ENCODE peak calls at places on chromosomes 16 and 17, in six cellular contexts. S, Y, C, J, P and A are unnamed samples.
A peak's percentile ranks its signal among the peaks of the same experiment; 100 is the strongest.

GRCh38 chr16:13139661-13140241 is 238.4 kb downstream of the SHISA9 start:
- DNase-seq in S (no peak), Y (no peak), C (no peak), J (no peak), P (no peak), A (no peak)

GRCh38 chr17:68420065-68420847 is 37.0 kb downstream of the WIPI1 start:
- DNase-seq in S (no peak), Y (no peak), C (no peak), J (no peak), P (no peak), A (no peak)

GRCh38 chr16:85989863-85990643 is 91.1 kb downstream of the IRF8 start:
- DNase-seq in S (no peak), Y (no peak), C (no peak), J (no peak), P (no peak), A (no peak)

GRCh38 chr17:15039366-15039765 is 225.8 kb downstream of the PMP22 start:
- DNase-seq in S (no peak), Y (no peak), C (no peak), J (no peak), P (no peak), A (no peak)

GRCh38 chr17:56756536-56756935 is 77.2 kb downstream of the C17orf67 start:
- DNase-seq in S (no peak), Y (no peak), C (no peak), J (peak; percentile 24), P (no peak), A (no peak)

GRCh38 chr17:64368277-64368676 is 22.4 kb downstream of the PECAM1 start:
- DNase-seq in S (no peak), Y (no peak), C (no peak), J (no peak), P (no peak), A (no peak)

GRCh38 chr17:35898283-35899070 is 18.3 kb upstream of the CCL5 start:
- DNase-seq in S (no peak), Y (no peak), C (no peak), J (no peak), P (no peak), A (no peak)

GRCh38 chr17:42660692-42661345 is 1.7 kb downstream of the TUBG2 start:
- DNase-seq in S (no peak), Y (no peak), C (no peak), J (no peak), P (no peak), A (no peak)

GRCh38 chr17:39904990-39905288 is 13.5 kb downstream of the GSDMB start:
- DNase-seq in S (no peak), Y (no peak), C (no peak), J (no peak), P (no peak), A (no peak)

GRCh38 chr16:74667215-74667765 is 613 bp upstream of the RFWD3 start:
- DNase-seq in S (no peak), Y (no peak), C (no peak), J (peak; percentile 41), P (peak; percentile 49), A (no peak)

GRCh38 chr17:30808785-30809286 is 15.7 kb downstream of the CRLF3 start:
- DNase-seq in S (peak; percentile 91), Y (no peak), C (no peak), J (no peak), P (no peak), A (no peak)

GRCh38 chr17:59853168-59853918 is 39.4 kb downstream of the TUBD1 start:
- DNase-seq in S (no peak), Y (no peak), C (peak; percentile 23), J (peak; percentile 99), P (peak; percentile 68), A (no peak)

GRCh38 chr16:3950343-3951193 is 70.1 kb upstream of the CREBBP start:
- DNase-seq in S (no peak), Y (no peak), C (no peak), J (no peak), P (peak; percentile 33), A (no peak)

GRCh38 chr17:62703269-62703775 is 75.9 kb downstream of the MRC2 start:
- DNase-seq in S (no peak), Y (no peak), C (no peak), J (no peak), P (peak; percentile 26), A (no peak)

GRCh38 chr17:75587718-75588545 is at the start of gene MYO15B:
- DNase-seq in S (no peak), Y (no peak), C (peak; percentile 78), J (no peak), P (peak; percentile 43), A (no peak)

GRCh38 chr16:17389392-17389791 is 81.4 kb downstream of the XYLT1 start:
- DNase-seq in S (no peak), Y (no peak), C (no peak), J (no peak), P (no peak), A (no peak)

GRCh38 chr17:44005865-44006580 is 1.6 kb downstream of the NAGS start:
- DNase-seq in S (no peak), Y (no peak), C (peak; percentile 48), J (no peak), P (no peak), A (peak; percentile 40)

GRCh38 chr17:65627892-65628622 is 66.6 kb upstream of the AXIN2 start:
- DNase-seq in S (no peak), Y (no peak), C (no peak), J (peak; percentile 91), P (no peak), A (no peak)

GRCh38 chr17:79400989-79401703 is 209.7 kb downstream of the RBFOX3 start:
- DNase-seq in S (no peak), Y (peak; percentile 47), C (peak; percentile 89), J (peak; percentile 52), P (peak; percentile 94), A (peak; percentile 90)

GRCh38 chr17:21842332-21843317 is 150.3 kb downstream of the KCNJ18 start:
- DNase-seq in S (no peak), Y (no peak), C (no peak), J (no peak), P (no peak), A (no peak)

GRCh38 chr17:79495665-79496064 is 115.2 kb downstream of the RBFOX3 start:
- DNase-seq in S (no peak), Y (no peak), C (no peak), J (no peak), P (no peak), A (no peak)

GRCh38 chr17:26962255-26963162 is 331.4 kb upstream of the WSB1 start:
- DNase-seq in S (no peak), Y (no peak), C (no peak), J (no peak), P (no peak), A (no peak)

GRCh38 chr16:84995666-84996065 is 15.7 kb downstream of the ZDHHC7 start:
- DNase-seq in S (no peak), Y (no peak), C (no peak), J (no peak), P (no peak), A (no peak)

GRCh38 chr17:3546521-3546920 is 11.1 kb downstream of the TRPV3 start:
- DNase-seq in S (no peak), Y (no peak), C (no peak), J (peak; percentile 51), P (no peak), A (no peak)

GRCh38 chr17:3542410-3543088 is 15.1 kb downstream of the TRPV3 start:
- DNase-seq in S (no peak), Y (no peak), C (no peak), J (peak; percentile 21), P (no peak), A (no peak)

GRCh38 chr17:3545151-3545550 is 12.5 kb downstream of the TRPV3 start:
- DNase-seq in S (no peak), Y (no peak), C (no peak), J (no peak), P (no peak), A (no peak)

GRCh38 chr17:3544365-3544764 is 13.2 kb downstream of the TRPV3 start:
- DNase-seq in S (no peak), Y (no peak), C (no peak), J (no peak), P (no peak), A (no peak)

GRCh38 chr17:3543453-3543852 is 14.2 kb downstream of the TRPV3 start:
- DNase-seq in S (no peak), Y (no peak), C (no peak), J (no peak), P (no peak), A (no peak)
- TF ChIP-seq TAF1 in S (no peak), Y (no peak), C (no peak), J (no peak), P (no peak), A (no peak)

GRCh38 chr16:82999711-83000110 is 372.9 kb downstream of the CDH13 start:
- DNase-seq in S (no peak), Y (no peak), C (no peak), J (no peak), P (no peak), A (no peak)
- TF ChIP-seq POLR2A in S (no peak), Y (no peak), C (no peak), J (no peak), P (no peak), A (no peak)

DNA sequence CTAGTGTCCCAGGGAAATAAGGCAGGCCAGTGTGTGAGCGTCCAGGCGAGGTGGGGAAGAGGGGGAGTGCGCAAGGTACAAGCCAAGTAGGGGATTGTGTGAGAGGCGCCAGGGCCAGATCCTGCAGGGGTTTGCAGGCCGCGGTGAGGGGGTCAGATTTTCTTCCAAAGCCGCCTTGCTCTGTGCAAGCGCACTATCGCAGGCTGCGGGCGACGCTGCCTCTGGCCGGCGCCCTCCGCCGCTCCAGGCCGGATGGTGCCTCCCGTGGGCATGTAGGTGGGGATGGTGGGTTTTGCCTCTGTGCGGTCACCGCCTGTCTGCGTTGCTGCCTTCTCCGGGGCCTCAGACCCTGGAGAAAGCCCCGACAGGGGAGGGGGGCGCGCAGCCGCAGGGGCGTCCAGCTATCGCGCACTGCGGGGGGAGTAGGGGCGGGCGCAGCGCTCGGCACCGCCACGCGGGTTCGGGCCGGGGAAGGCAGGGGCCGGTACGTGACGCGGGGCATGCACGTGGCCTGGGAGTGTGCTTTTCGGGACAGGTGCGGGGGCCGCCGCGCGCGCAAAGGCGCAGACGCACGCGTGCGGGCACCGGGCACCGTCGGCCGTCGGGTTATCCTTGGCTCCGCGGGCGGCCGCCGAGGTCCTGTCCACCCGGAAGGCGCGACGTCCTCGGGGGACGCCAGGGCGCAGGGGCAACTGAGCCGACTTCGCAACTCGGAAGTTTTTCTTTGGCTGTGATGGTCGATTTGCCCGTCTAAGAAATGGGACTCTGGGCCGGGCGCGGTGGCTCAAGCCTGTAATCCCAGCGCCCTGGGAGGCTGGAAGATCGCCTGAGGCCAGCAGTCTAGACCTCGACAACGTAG is 1.1 kb upstream of the HAPSTR1 start:
- DNase-seq in S (no peak), Y (no peak), C (peak; percentile 35), J (no peak), P (peak; percentile 65), A (peak; percentile 36)
- TF ChIP-seq POLR2AphosphoS5 in S (no peak), Y (peak; percentile 34), C (no peak), J (no peak), P (no peak), A (peak; percentile 36)

GRCh38 chr17:50578173-50578572 is 17.7 kb downstream of the CACNA1G start:
- DNase-seq in S (no peak), Y (no peak), C (no peak), J (no peak), P (no peak), A (no peak)

GRCh38 chr17:50577451-50577954 is 17.0 kb downstream of the CACNA1G start:
- DNase-seq in S (no peak), Y (no peak), C (no peak), J (no peak), P (no peak), A (no peak)

GRCh38 chr17:50575581-50576210 is 15.2 kb downstream of the CACNA1G start:
- DNase-seq in S (no peak), Y (no peak), C (no peak), J (no peak), P (no peak), A (no peak)

GRCh38 chr17:50579399-50579798 is 18.9 kb downstream of the CACNA1G start:
- DNase-seq in S (no peak), Y (no peak), C (no peak), J (no peak), P (no peak), A (no peak)

GRCh38 chr17:50576864-50577263 is 16.3 kb downstream of the CACNA1G start:
- DNase-seq in S (no peak), Y (no peak), C (no peak), J (no peak), P (no peak), A (no peak)
- TF ChIP-seq TAF1 in S (no peak), Y (no peak), C (no peak), J (no peak), P (no peak), A (no peak)